ENCODE peak calls at places on chromosomes 5 and 9, in four cellular contexts. Y is progenitor cell of endocrine pancreas; P is suprapubic skin; X is CD8-positive, alpha-beta T cell. D is an unnamed sample.

GRCh38 chr5:102781786-102782185 is 26.7 kb downstream of the PAM start:
- DNase-seq in P (no peak), X (no peak), Y (no peak), D (no peak)

GRCh38 chr5:96433066-96433447 is at the start of gene PCSK1:
- DNase-seq in P (no peak), Y (no peak), X (no peak), D (no peak)

GRCh38 chr5:169164481-169164925 is 136.4 kb downstream of the SLIT3 start:
- DNase-seq in P (no peak), Y (no peak), X (no peak), D (no peak)

GRCh38 chr9:131386258-131386657 is 7.6 kb upstream of the PRRC2B start:
- DNase-seq in P (no peak), X (no peak), Y (no peak), D (no peak)

GRCh38 chr5:134100283-134101011 is 14.0 kb upstream of the TCF7 start:
- DNase-seq in Y (no peak), P (no peak), X (peak), D (no peak)

GRCh38 chr5:175385691-175386360 is 58.2 kb downstream of the DRD1 start:
- DNase-seq in X (no peak), P (no peak), Y (no peak), D (no peak)

GRCh38 chr9:8823131-8823895 is 1023.7 kb upstream of the DMAC1 start:
- DNase-seq in Y (no peak), P (no peak), X (no peak), D (no peak)

GRCh38 chr9:74496819-74497749 is at the start of gene RORB:
- DNase-seq in P (no peak), X (no peak), Y (peak), D (no peak)

GRCh38 chr5:3694819-3695218 is 99.2 kb downstream of the IRX1 start:
- DNase-seq in P (no peak), X (no peak), Y (no peak), D (no peak)

GRCh38 chr9:102072061-102072764 is 333.8 kb upstream of the GRIN3A start:
- DNase-seq in X (no peak), Y (no peak), P (no peak), D (no peak)

GRCh38 chr9:4299006-4299795 is 667 bp downstream of the GLIS3 start:
- DNase-seq in P (no peak), X (no peak), Y (peak), D (peak)

GRCh38 chr5:52989025-52989780 is at the start of gene ITGA2:
- DNase-seq in P (peak), Y (peak), X (no peak), D (peak)

GRCh38 chr5:53027913-53028312 is 38.8 kb downstream of the ITGA2 start:
- DNase-seq in Y (no peak), P (no peak), X (no peak), D (no peak)

GRCh38 chr9:33315371-33315770 is 25.1 kb downstream of the NFX1 start:
- DNase-seq in P (no peak), Y (no peak), X (no peak), D (no peak)

GRCh38 chr5:97478513-97478912 is 295.5 kb upstream of the RIOK2 start:
- DNase-seq in P (no peak), X (no peak), Y (no peak), D (no peak)

GRCh38 chr5:150117945-150118560 is 31.7 kb upstream of the CSF1R start:
- DNase-seq in P (peak), Y (no peak), X (no peak), D (no peak)

GRCh38 chr9:123338710-123339665 is 17.0 kb upstream of the CRB2 start:
- DNase-seq in P (no peak), Y (no peak), X (peak), D (no peak)

GRCh38 chr5:157253547-157253946 is 12.4 kb upstream of the CYFIP2 start:
- DNase-seq in P (no peak), Y (peak), X (no peak), D (peak)

GRCh38 chr5:139774980-139775654 is 20.5 kb upstream of the PSD2 start:
- DNase-seq in P (peak), X (peak), Y (peak), D (peak)

GRCh38 chr9:134049236-134049635 is 18.6 kb downstream of the BRD3 start:
- DNase-seq in P (no peak), X (no peak), Y (no peak), D (no peak)

GRCh38 chr5:110335361-110336046 is 391.0 kb downstream of the TMEM232 start:
- DNase-seq in Y (no peak), X (no peak), P (no peak), D (no peak)

GRCh38 chr5:55226027-55226933 is 835 bp downstream of the MCIDAS start:
- DNase-seq in X (no peak), P (no peak), Y (peak), D (peak)

GRCh38 chr9:137278061-137278912 is 761 bp downstream of the TOR4A start:
- DNase-seq in Y (no peak), X (no peak), P (no peak), D (peak)

GRCh38 chr9:115015018-115015635 is 84.7 kb upstream of the TNFSF8 start:
- DNase-seq in P (no peak), Y (peak), X (no peak), D (no peak)

GRCh38 chr9:12640021-12640587 is 53.1 kb upstream of the TYRP1 start:
- DNase-seq in X (no peak), Y (no peak), P (no peak), D (no peak)
- TF ChIP-seq CTCF in X (no peak), Y (peak), P (no peak), D (no peak)

GRCh38 chr5:180315762-180316212 is 23.9 kb upstream of the MAPK9 start:
- DNase-seq in Y (peak), P (no peak), X (peak), D (no peak)
- TF ChIP-seq CTCF in Y (peak), P (peak), X (peak), D (peak)

GRCh38 chr5:148996270-148996669 is 66.6 kb downstream of the SH3TC2 start:
- DNase-seq in X (no peak), P (no peak), Y (no peak), D (no peak)

GRCh38 chr5:148995791-148996190 is 67.1 kb downstream of the SH3TC2 start:
- DNase-seq in P (no peak), Y (no peak), X (no peak), D (no peak)

GRCh38 chr5:148999741-149000140 is 63.1 kb downstream of the SH3TC2 start:
- DNase-seq in X (no peak), Y (no peak), P (no peak), D (no peak)

GRCh38 chr5:149001154-149001553 is 61.7 kb downstream of the SH3TC2 start:
- DNase-seq in P (no peak), Y (no peak), X (no peak), D (no peak)

DNA sequence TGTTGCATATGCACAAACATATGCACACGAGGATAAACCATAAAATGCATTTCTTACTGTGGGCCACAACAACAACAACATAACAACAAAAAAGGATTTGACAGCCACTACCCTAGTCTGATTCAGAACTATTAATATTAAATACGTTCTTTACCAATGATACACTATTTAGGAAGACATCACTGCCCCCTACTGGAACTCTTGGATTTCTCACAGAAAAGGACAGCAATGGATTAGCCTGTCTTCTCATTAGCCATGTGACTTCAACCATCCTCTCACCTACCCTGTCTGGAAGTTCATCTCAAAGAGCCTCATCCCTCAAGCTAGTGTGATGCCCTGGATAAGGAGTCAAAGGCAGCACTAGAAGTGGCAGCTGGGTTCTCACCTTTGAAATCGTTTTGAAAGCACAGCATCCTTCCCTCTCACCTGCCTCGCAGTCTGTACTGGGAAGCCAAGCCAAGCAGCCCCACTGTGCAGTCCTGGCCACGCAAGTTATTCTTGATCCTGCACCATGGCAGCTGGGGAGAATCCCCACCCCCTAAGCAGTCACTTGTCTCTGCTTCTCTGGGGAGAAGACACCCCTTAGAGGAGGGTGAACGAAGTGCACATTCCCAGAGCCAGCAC is 64.6 kb downstream of the SH3TC2 start:
- DNase-seq in X (no peak), Y (no peak), P (no peak), D (no peak)
- TF ChIP-seq CTCF in X (peak), Y (peak), P (peak), D (peak)

DNA sequence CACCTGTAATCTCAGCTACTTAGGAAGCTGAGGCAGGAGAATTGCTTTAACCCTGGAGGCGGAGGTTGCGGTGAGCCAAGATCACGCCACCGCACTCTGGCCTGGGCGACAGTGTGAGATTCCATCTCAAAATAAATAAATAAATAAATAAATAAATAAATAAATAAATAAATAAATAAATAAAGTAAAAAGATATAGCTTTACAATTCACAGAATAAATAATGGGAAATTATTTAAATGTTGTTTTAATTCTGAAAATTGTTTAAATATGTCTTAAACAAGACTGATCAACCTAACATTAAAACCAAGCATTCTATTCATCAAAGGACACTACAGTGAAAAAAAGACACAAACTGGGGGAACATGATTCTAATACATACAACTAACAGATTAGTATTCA is 357.1 kb downstream of the CTNND2 start:
- DNase-seq in P (no peak), Y (no peak), X (no peak), D (no peak)
- TF ChIP-seq CTCF in P (no peak), Y (no peak), X (no peak), D (no peak)

DNA sequence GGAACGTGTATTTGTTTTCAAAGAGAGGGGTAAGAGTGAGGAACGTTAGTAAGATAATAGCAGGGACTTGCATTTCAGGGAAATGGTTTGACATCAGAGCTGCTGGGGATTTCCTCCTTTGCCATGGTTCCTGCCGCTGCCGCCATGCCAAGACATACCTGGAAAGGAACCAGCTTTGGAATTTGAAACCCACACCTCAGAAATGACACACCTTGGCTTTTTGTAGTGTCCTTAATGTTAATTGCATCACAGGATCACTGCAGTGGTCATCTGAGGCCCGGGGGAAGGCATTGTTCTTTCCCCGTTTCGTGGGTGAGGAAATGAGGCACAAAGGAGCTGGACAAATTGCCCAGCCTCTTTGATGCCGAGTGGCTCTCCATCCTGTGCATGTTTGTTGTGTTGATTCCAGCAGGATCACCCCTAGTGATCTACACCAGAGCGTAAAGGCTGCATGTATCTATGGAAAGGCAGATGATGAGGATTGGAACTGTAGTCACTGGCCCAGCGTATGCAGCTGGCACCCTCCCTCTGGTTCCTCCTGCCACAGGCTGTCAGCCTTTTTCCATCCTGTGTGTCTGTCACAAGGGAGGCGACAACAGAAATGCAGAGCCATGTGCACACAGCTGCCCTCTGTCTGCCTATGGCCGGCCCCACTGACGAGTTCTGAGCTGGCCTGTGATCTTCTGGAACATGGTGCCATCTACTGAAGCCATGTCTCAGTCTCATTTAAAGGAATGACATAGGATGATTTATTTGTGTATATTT is 37.8 kb downstream of the SLC46A2 start:
- DNase-seq in P (no peak), X (no peak), Y (no peak), D (no peak)
- TF ChIP-seq CTCF in P (no peak), X (no peak), Y (no peak), D (no peak)

DNA sequence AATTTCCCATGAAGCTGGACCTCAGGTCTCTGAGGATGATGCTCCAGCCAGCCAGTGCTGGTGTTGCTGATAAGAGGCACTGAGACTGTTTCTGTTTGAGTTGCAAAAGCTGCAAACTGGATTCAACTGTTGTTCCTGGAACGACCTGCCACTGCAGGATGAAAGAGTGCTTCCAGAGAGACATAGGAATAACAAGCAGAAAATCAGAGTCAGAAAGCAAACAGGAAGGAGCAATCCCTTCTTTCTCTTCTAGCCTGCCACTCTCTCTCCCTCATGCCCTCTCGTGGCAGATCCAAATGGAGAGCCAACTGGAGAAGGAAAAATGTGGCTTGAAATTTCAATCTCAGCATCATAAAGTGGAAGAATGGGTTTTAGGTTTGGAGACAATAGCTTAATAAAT is 110.4 kb downstream of the STARD4 start:
- DNase-seq in X (no peak), P (no peak), Y (no peak), D (no peak)
- TF ChIP-seq CTCF in X (no peak), P (no peak), Y (no peak), D (no peak)

DNA sequence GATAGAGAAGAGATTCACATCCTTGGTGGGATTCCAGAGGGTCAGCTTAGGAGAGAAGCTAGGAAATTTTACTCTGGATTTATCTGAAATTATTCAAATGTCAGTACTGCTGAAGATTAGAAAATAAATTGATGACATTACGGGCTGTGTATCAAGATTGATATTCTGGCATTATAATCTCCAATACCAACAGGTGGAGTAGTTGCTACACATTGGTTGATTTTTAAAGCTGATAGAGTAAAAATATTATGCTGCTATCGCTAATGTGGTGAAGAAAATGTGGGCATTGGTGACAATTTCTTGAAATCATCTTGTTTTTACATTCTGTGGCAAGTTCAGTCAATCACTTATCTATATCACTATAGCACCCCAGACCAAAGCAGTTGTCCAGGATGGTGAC is 378.5 kb downstream of the MTRR start:
- DNase-seq in Y (no peak), P (no peak), X (no peak), D (no peak)
- TF ChIP-seq CTCF in Y (no peak), P (no peak), X (no peak), D (no peak)

GRCh38 chr5:153974813-153975163 is 63.9 kb downstream of the FAM114A2 start:
- DNase-seq in Y (no peak), X (no peak), P (no peak), D (no peak)
- TF ChIP-seq CTCF in Y (no peak), X (no peak), P (no peak), D (no peak)